ENCODE peak calls at places on chromosomes 3 and 15, in eight cellular contexts. N is HL-60, S is stomach, O is transverse colon, H is prostate gland, F is K562, C is endothelial cell of umbilical vein, J is sigmoid colon. E is an unnamed sample.

GRCh38 chr15:90873488-90873997 is 5.2 kb downstream of the FURIN start:
- DNase-seq in S (no peak), O (no peak), F (no peak), H (no peak), J (no peak), C (no peak), N (no peak), E (no peak)

GRCh38 chr3:86788371-86788770 is 202.6 kb downstream of the VGLL3 start:
- DNase-seq in J (no peak), O (no peak), C (no peak), H (no peak), S (no peak), F (no peak), N (no peak), E (no peak)

GRCh38 chr3:138861755-138862333 is 27.1 kb upstream of the PIK3CB start:
- DNase-seq in F (no peak), J (no peak), S (no peak), H (no peak), O (no peak), N (no peak), C (peak), E (peak)

GRCh38 chr3:95227092-95227491 is 1164.2 kb downstream of the NSUN3 start:
- DNase-seq in J (no peak), C (no peak), F (no peak), H (no peak), S (no peak), O (no peak), N (no peak), E (no peak)

GRCh38 chr15:30941520-30941919 is 37.8 kb downstream of the FAN1 start:
- DNase-seq in S (no peak), F (no peak), H (no peak), O (no peak), J (no peak), N (no peak), C (no peak), E (no peak)

GRCh38 chr15:94298359-94298758 is 67.0 kb downstream of the MCTP2 start:
- DNase-seq in F (no peak), O (no peak), S (no peak), N (no peak), H (no peak), C (no peak), J (no peak), E (no peak)

GRCh38 chr3:49339593-49339946 is 283 bp downstream of the USP4 start:
- DNase-seq in H (no peak), C (no peak), O (peak), F (peak), J (peak), S (no peak), N (no peak), E (peak)

GRCh38 chr15:90762109-90762508 is 45.0 kb downstream of the BLM start:
- DNase-seq in S (peak), O (peak), H (no peak), N (peak), J (peak), F (no peak), C (no peak), E (peak)

GRCh38 chr3:117600666-117601065 is 891.1 kb downstream of the TUSC7 start:
- DNase-seq in O (no peak), J (no peak), H (no peak), C (no peak), F (no peak), N (no peak), S (no peak), E (no peak)

GRCh38 chr15:38857814-38858213 is 293.2 kb upstream of the RASGRP1 start:
- DNase-seq in H (no peak), O (no peak), S (no peak), F (peak), N (no peak), J (no peak), C (no peak), E (no peak)

DNA sequence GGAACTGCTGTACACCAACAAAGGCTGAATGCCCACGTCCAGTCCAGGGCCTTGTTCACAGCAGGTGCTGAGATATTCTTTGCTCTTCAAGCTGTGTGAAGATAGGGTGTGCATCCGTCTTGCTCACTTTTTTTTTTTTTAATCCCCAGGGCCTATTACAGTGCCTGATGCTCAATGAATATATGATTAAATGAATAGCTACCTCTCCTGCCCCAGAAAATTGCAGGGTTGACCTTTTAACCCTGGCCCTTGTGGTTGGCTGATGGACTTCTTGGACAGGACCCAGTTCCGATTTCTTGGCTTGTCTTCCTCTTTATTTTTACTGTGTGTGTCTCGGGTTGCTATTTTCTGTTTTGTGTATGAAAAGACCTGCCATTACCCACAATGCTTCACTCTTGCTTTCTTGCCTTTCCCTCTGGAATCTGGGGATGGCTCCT is 2.9 kb upstream of the FYTTD1 start:
- DNase-seq in J (no peak), H (no peak), S (no peak), N (peak), O (no peak), C (no peak), F (peak), E (no peak)
- H3K4me3 ChIP-seq in J (no peak), H (no peak), S (no peak), N (no peak), O (no peak), C (no peak), F (no peak), E (no peak)

GRCh38 chr3:128524374-128525299 is 31.6 kb upstream of the GATA2 start:
- DNase-seq in J (no peak), C (no peak), O (no peak), H (no peak), F (no peak), S (no peak), N (peak), E (no peak)
- TF ChIP-seq POLR2AphosphoS5 in J (no peak), C (no peak), O (no peak), H (no peak), F (no peak), S (no peak), N (peak), E (no peak)

GRCh38 chr3:192181151-192181550 is 546.2 kb downstream of the FGF12 start:
- DNase-seq in O (no peak), J (no peak), S (no peak), C (no peak), N (no peak), F (no peak), H (no peak), E (no peak)

GRCh38 chr3:192188218-192188835 is 539.0 kb downstream of the FGF12 start:
- DNase-seq in N (peak), S (peak), J (no peak), C (peak), O (peak), F (peak), H (peak), E (no peak)

GRCh38 chr3:192186508-192186907 is 540.8 kb downstream of the FGF12 start:
- DNase-seq in F (no peak), O (no peak), C (peak), H (no peak), S (no peak), N (no peak), J (no peak), E (no peak)

GRCh38 chr3:192187485-192188051 is 539.8 kb downstream of the FGF12 start:
- DNase-seq in O (no peak), J (no peak), S (no peak), C (peak), H (no peak), N (no peak), F (no peak), E (no peak)

DNA sequence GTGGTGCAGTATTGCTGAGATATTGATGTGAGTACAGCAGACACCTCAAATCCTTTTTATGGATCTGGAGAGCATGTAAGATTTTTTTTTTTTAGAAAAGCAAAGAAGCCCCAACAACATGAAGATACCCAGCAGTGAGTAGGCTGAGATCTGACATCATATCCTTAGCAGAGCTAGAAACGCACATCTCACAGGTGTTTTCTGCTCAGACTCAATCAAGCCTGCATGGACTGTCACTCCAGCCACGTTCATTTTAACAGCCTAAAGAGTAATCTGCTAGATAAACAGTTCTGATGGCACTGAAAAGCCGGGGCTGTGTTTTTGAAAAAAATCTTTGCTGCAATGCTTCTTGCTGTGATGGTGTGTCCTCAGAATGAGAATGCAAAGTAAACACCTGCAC is 544.2 kb downstream of the FGF12 start:
- DNase-seq in C (no peak), O (no peak), S (no peak), J (no peak), N (no peak), F (no peak), H (no peak), E (no peak)
- H3K4me3 ChIP-seq in C (no peak), O (no peak), S (no peak), J (no peak), N (no peak), F (no peak), H (no peak), E (no peak)

DNA sequence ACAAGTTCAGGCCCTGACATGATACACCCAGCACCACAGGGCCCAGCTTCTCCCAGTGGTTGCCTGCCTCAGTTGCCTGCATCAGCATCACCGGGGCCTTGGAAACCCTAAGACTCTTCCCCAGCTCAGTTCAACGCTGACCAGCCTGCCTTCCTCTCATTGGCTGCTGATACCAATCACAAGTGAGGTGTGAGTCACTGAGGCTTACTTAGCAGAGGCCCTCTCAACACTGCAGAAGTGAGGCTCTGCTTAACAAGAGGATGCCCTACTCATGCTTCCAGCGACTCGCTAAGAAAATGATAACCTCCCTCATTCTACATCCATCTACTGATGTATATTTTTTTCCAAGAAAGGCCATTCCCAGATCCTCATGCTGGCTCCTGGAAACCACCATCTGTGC is 151.9 kb downstream of the ADAMTS17 start:
- DNase-seq in H (no peak), S (no peak), N (no peak), F (peak), O (no peak), C (no peak), J (peak), E (peak)
- TF ChIP-seq POLR2AphosphoS5 in H (no peak), S (no peak), N (no peak), F (no peak), O (no peak), C (no peak), J (no peak), E (no peak)